ENCODE peak calls at places on chromosomes 6 and 20, in seven cellular contexts. One of them, this sample, is unnamed.

GRCh38 chr6:85594197-85594930 is 706 bp upstream of the SNX14 start:
- DNase-seq in activated naive CD4-positive, alpha-beta T cell treated with anti-CD3 and anti-CD28 coated beads, Interleukin-2, amount 50 U/mL, for 72 hours: no peak
- DNase-seq in nucleus accumbens: no peak
- DNase-seq in fibroblast of the aortic adventitia: peak
- DNase-seq in ELF-1: no peak
- DNase-seq in Peyer's patch: no peak
- DNase-seq in occipital lobe: no peak
- DNase-seq in this sample: no peak

GRCh38 chr20:34190679-34191090 is 50.5 kb upstream of the ASIP start:
- DNase-seq in activated naive CD4-positive, alpha-beta T cell treated with anti-CD3 and anti-CD28 coated beads, Interleukin-2, amount 50 U/mL, for 72 hours: no peak
- DNase-seq in nucleus accumbens: peak
- DNase-seq in fibroblast of the aortic adventitia: peak
- DNase-seq in ELF-1: peak
- DNase-seq in Peyer's patch: peak
- DNase-seq in occipital lobe: peak
- DNase-seq in this sample: peak

GRCh38 chr6:21590345-21590744 is 3.2 kb upstream of the SOX4 start:
- DNase-seq in activated naive CD4-positive, alpha-beta T cell treated with anti-CD3 and anti-CD28 coated beads, Interleukin-2, amount 50 U/mL, for 72 hours: no peak
- DNase-seq in nucleus accumbens: no peak
- DNase-seq in fibroblast of the aortic adventitia: peak
- DNase-seq in ELF-1: no peak
- DNase-seq in Peyer's patch: no peak
- DNase-seq in occipital lobe: no peak
- DNase-seq in this sample: no peak

GRCh38 chr20:19269737-19270325 is 57.4 kb downstream of the SLC24A3 start:
- DNase-seq in activated naive CD4-positive, alpha-beta T cell treated with anti-CD3 and anti-CD28 coated beads, Interleukin-2, amount 50 U/mL, for 72 hours: no peak
- DNase-seq in nucleus accumbens: no peak
- DNase-seq in fibroblast of the aortic adventitia: no peak
- DNase-seq in ELF-1: no peak
- DNase-seq in Peyer's patch: no peak
- DNase-seq in occipital lobe: no peak
- DNase-seq in this sample: no peak

GRCh38 chr20:46089076-46089337 is 755 bp downstream of the NCOA5 start:
- DNase-seq in activated naive CD4-positive, alpha-beta T cell treated with anti-CD3 and anti-CD28 coated beads, Interleukin-2, amount 50 U/mL, for 72 hours: no peak
- DNase-seq in nucleus accumbens: no peak
- DNase-seq in fibroblast of the aortic adventitia: no peak
- DNase-seq in ELF-1: no peak
- DNase-seq in Peyer's patch: no peak
- DNase-seq in occipital lobe: no peak
- DNase-seq in this sample: no peak

GRCh38 chr6:39049575-39050283 is 1.1 kb downstream of the GLP1R start:
- DNase-seq in activated naive CD4-positive, alpha-beta T cell treated with anti-CD3 and anti-CD28 coated beads, Interleukin-2, amount 50 U/mL, for 72 hours: no peak
- DNase-seq in nucleus accumbens: no peak
- DNase-seq in fibroblast of the aortic adventitia: no peak
- DNase-seq in ELF-1: no peak
- DNase-seq in Peyer's patch: no peak
- DNase-seq in occipital lobe: no peak
- DNase-seq in this sample: no peak

GRCh38 chr6:166877906-166878305 is 78.4 kb downstream of the RNASET2 start:
- DNase-seq in activated naive CD4-positive, alpha-beta T cell treated with anti-CD3 and anti-CD28 coated beads, Interleukin-2, amount 50 U/mL, for 72 hours: no peak
- DNase-seq in nucleus accumbens: no peak
- DNase-seq in fibroblast of the aortic adventitia: no peak
- DNase-seq in ELF-1: no peak
- DNase-seq in Peyer's patch: no peak
- DNase-seq in occipital lobe: no peak
- DNase-seq in this sample: no peak

GRCh38 chr6:162442675-162443074 is 284.9 kb downstream of the PRKN start:
- DNase-seq in activated naive CD4-positive, alpha-beta T cell treated with anti-CD3 and anti-CD28 coated beads, Interleukin-2, amount 50 U/mL, for 72 hours: no peak
- DNase-seq in nucleus accumbens: peak
- DNase-seq in fibroblast of the aortic adventitia: no peak
- DNase-seq in ELF-1: peak
- DNase-seq in Peyer's patch: no peak
- DNase-seq in occipital lobe: no peak
- DNase-seq in this sample: no peak

GRCh38 chr6:153816306-153816845 is 222.7 kb upstream of the OPRM1 start:
- DNase-seq in activated naive CD4-positive, alpha-beta T cell treated with anti-CD3 and anti-CD28 coated beads, Interleukin-2, amount 50 U/mL, for 72 hours: no peak
- DNase-seq in nucleus accumbens: no peak
- DNase-seq in fibroblast of the aortic adventitia: no peak
- DNase-seq in ELF-1: no peak
- DNase-seq in Peyer's patch: no peak
- DNase-seq in occipital lobe: no peak
- DNase-seq in this sample: no peak

GRCh38 chr20:44456611-44457010 is 19.1 kb upstream of the TTPAL start:
- DNase-seq in activated naive CD4-positive, alpha-beta T cell treated with anti-CD3 and anti-CD28 coated beads, Interleukin-2, amount 50 U/mL, for 72 hours: no peak
- DNase-seq in nucleus accumbens: no peak
- DNase-seq in fibroblast of the aortic adventitia: no peak
- DNase-seq in ELF-1: peak
- DNase-seq in Peyer's patch: no peak
- DNase-seq in occipital lobe: no peak
- DNase-seq in this sample: no peak

GRCh38 chr6:35920793-35921732 is at the start of gene SRPK1:
- DNase-seq in activated naive CD4-positive, alpha-beta T cell treated with anti-CD3 and anti-CD28 coated beads, Interleukin-2, amount 50 U/mL, for 72 hours: peak
- DNase-seq in nucleus accumbens: peak
- DNase-seq in fibroblast of the aortic adventitia: peak
- DNase-seq in ELF-1: peak
- DNase-seq in Peyer's patch: peak
- DNase-seq in occipital lobe: peak
- DNase-seq in this sample: peak

GRCh38 chr20:48064929-48065328 is 279.6 kb upstream of the SULF2 start:
- DNase-seq in activated naive CD4-positive, alpha-beta T cell treated with anti-CD3 and anti-CD28 coated beads, Interleukin-2, amount 50 U/mL, for 72 hours: no peak
- DNase-seq in nucleus accumbens: no peak
- DNase-seq in fibroblast of the aortic adventitia: peak
- DNase-seq in ELF-1: no peak
- DNase-seq in Peyer's patch: no peak
- DNase-seq in occipital lobe: no peak
- DNase-seq in this sample: no peak

GRCh38 chr6:152572395-152573061 is 64.6 kb downstream of the SYNE1 start:
- DNase-seq in activated naive CD4-positive, alpha-beta T cell treated with anti-CD3 and anti-CD28 coated beads, Interleukin-2, amount 50 U/mL, for 72 hours: no peak
- DNase-seq in nucleus accumbens: no peak
- DNase-seq in fibroblast of the aortic adventitia: no peak
- DNase-seq in ELF-1: peak
- DNase-seq in Peyer's patch: no peak
- DNase-seq in occipital lobe: no peak
- DNase-seq in this sample: no peak

GRCh38 chr20:37308098-37309050 is 18.9 kb downstream of the MANBAL start:
- DNase-seq in activated naive CD4-positive, alpha-beta T cell treated with anti-CD3 and anti-CD28 coated beads, Interleukin-2, amount 50 U/mL, for 72 hours: peak
- DNase-seq in nucleus accumbens: peak
- DNase-seq in fibroblast of the aortic adventitia: no peak
- DNase-seq in ELF-1: no peak
- DNase-seq in Peyer's patch: no peak
- DNase-seq in occipital lobe: no peak
- DNase-seq in this sample: no peak

GRCh38 chr20:37640600-37641561 is 52.9 kb upstream of the CTNNBL1 start:
- DNase-seq in activated naive CD4-positive, alpha-beta T cell treated with anti-CD3 and anti-CD28 coated beads, Interleukin-2, amount 50 U/mL, for 72 hours: no peak
- DNase-seq in nucleus accumbens: no peak
- DNase-seq in fibroblast of the aortic adventitia: peak
- DNase-seq in ELF-1: no peak
- DNase-seq in Peyer's patch: no peak
- DNase-seq in occipital lobe: no peak
- DNase-seq in this sample: no peak

GRCh38 chr6:169940554-169941290 is 189.3 kb downstream of the ERMARD start:
- DNase-seq in activated naive CD4-positive, alpha-beta T cell treated with anti-CD3 and anti-CD28 coated beads, Interleukin-2, amount 50 U/mL, for 72 hours: no peak
- DNase-seq in nucleus accumbens: no peak
- DNase-seq in fibroblast of the aortic adventitia: no peak
- DNase-seq in ELF-1: peak
- DNase-seq in Peyer's patch: no peak
- DNase-seq in occipital lobe: no peak
- DNase-seq in this sample: no peak

GRCh38 chr20:15455279-15455678 is 1117.9 kb upstream of the FLRT3 start:
- DNase-seq in activated naive CD4-positive, alpha-beta T cell treated with anti-CD3 and anti-CD28 coated beads, Interleukin-2, amount 50 U/mL, for 72 hours: no peak
- DNase-seq in nucleus accumbens: no peak
- DNase-seq in fibroblast of the aortic adventitia: no peak
- DNase-seq in ELF-1: no peak
- DNase-seq in Peyer's patch: no peak
- DNase-seq in occipital lobe: no peak
- DNase-seq in this sample: no peak

GRCh38 chr6:114390176-114390575 is 47.4 kb upstream of the HS3ST5 start:
- DNase-seq in activated naive CD4-positive, alpha-beta T cell treated with anti-CD3 and anti-CD28 coated beads, Interleukin-2, amount 50 U/mL, for 72 hours: no peak
- DNase-seq in nucleus accumbens: no peak
- DNase-seq in fibroblast of the aortic adventitia: no peak
- DNase-seq in ELF-1: no peak
- DNase-seq in Peyer's patch: no peak
- DNase-seq in occipital lobe: no peak
- DNase-seq in this sample: no peak

GRCh38 chr6:30821862-30822784 is 62.2 kb upstream of the DDR1 start:
- DNase-seq in activated naive CD4-positive, alpha-beta T cell treated with anti-CD3 and anti-CD28 coated beads, Interleukin-2, amount 50 U/mL, for 72 hours: no peak
- DNase-seq in nucleus accumbens: no peak
- DNase-seq in fibroblast of the aortic adventitia: peak
- DNase-seq in ELF-1: no peak
- DNase-seq in Peyer's patch: no peak
- DNase-seq in occipital lobe: no peak
- DNase-seq in this sample: no peak

GRCh38 chr20:20303742-20304141 is 64.2 kb upstream of the INSM1 start:
- DNase-seq in activated naive CD4-positive, alpha-beta T cell treated with anti-CD3 and anti-CD28 coated beads, Interleukin-2, amount 50 U/mL, for 72 hours: no peak
- DNase-seq in nucleus accumbens: no peak
- DNase-seq in fibroblast of the aortic adventitia: no peak
- DNase-seq in ELF-1: no peak
- DNase-seq in Peyer's patch: peak
- DNase-seq in occipital lobe: no peak
- DNase-seq in this sample: no peak

GRCh38 chr6:112231609-112232060 is 22.7 kb downstream of the LAMA4 start:
- DNase-seq in activated naive CD4-positive, alpha-beta T cell treated with anti-CD3 and anti-CD28 coated beads, Interleukin-2, amount 50 U/mL, for 72 hours: no peak
- DNase-seq in nucleus accumbens: no peak
- DNase-seq in fibroblast of the aortic adventitia: peak
- DNase-seq in ELF-1: no peak
- DNase-seq in Peyer's patch: no peak
- DNase-seq in occipital lobe: no peak
- DNase-seq in this sample: no peak

GRCh38 chr20:49582413-49583334 is 14.7 kb upstream of the PTGIS start:
- DNase-seq in activated naive CD4-positive, alpha-beta T cell treated with anti-CD3 and anti-CD28 coated beads, Interleukin-2, amount 50 U/mL, for 72 hours: no peak
- DNase-seq in nucleus accumbens: no peak
- DNase-seq in fibroblast of the aortic adventitia: no peak
- DNase-seq in ELF-1: no peak
- DNase-seq in Peyer's patch: no peak
- DNase-seq in occipital lobe: no peak
- DNase-seq in this sample: no peak

GRCh38 chr6:82179415-82179814 is 68.1 kb downstream of the IBTK start:
- DNase-seq in activated naive CD4-positive, alpha-beta T cell treated with anti-CD3 and anti-CD28 coated beads, Interleukin-2, amount 50 U/mL, for 72 hours: no peak
- DNase-seq in nucleus accumbens: no peak
- DNase-seq in fibroblast of the aortic adventitia: no peak
- DNase-seq in ELF-1: no peak
- DNase-seq in Peyer's patch: no peak
- DNase-seq in occipital lobe: no peak
- DNase-seq in this sample: no peak

GRCh38 chr6:124080483-124080882 is 276.8 kb downstream of the NKAIN2 start:
- DNase-seq in activated naive CD4-positive, alpha-beta T cell treated with anti-CD3 and anti-CD28 coated beads, Interleukin-2, amount 50 U/mL, for 72 hours: no peak
- DNase-seq in nucleus accumbens: no peak
- DNase-seq in fibroblast of the aortic adventitia: no peak
- DNase-seq in ELF-1: no peak
- DNase-seq in Peyer's patch: no peak
- DNase-seq in occipital lobe: no peak
- DNase-seq in this sample: no peak

GRCh38 chr6:48111575-48111974 is 578 bp upstream of the PTCHD4 start:
- DNase-seq in activated naive CD4-positive, alpha-beta T cell treated with anti-CD3 and anti-CD28 coated beads, Interleukin-2, amount 50 U/mL, for 72 hours: no peak
- DNase-seq in nucleus accumbens: no peak
- DNase-seq in fibroblast of the aortic adventitia: no peak
- DNase-seq in ELF-1: no peak
- DNase-seq in Peyer's patch: no peak
- DNase-seq in occipital lobe: no peak
- DNase-seq in this sample: no peak

GRCh38 chr6:45445749-45446454 is 68.2 kb upstream of the SUPT3H start:
- DNase-seq in activated naive CD4-positive, alpha-beta T cell treated with anti-CD3 and anti-CD28 coated beads, Interleukin-2, amount 50 U/mL, for 72 hours: no peak
- DNase-seq in nucleus accumbens: peak
- DNase-seq in fibroblast of the aortic adventitia: peak
- DNase-seq in ELF-1: peak
- DNase-seq in Peyer's patch: peak
- DNase-seq in occipital lobe: no peak
- DNase-seq in this sample: peak

GRCh38 chr6:72524011-72524645 is 97.7 kb upstream of the KCNQ5 start:
- DNase-seq in activated naive CD4-positive, alpha-beta T cell treated with anti-CD3 and anti-CD28 coated beads, Interleukin-2, amount 50 U/mL, for 72 hours: no peak
- DNase-seq in nucleus accumbens: peak
- DNase-seq in fibroblast of the aortic adventitia: no peak
- DNase-seq in ELF-1: no peak
- DNase-seq in Peyer's patch: no peak
- DNase-seq in occipital lobe: peak
- DNase-seq in this sample: no peak

GRCh38 chr6:90227165-90227564 is 69.5 kb downstream of the BACH2 start:
- DNase-seq in activated naive CD4-positive, alpha-beta T cell treated with anti-CD3 and anti-CD28 coated beads, Interleukin-2, amount 50 U/mL, for 72 hours: no peak
- DNase-seq in nucleus accumbens: no peak
- DNase-seq in fibroblast of the aortic adventitia: no peak
- DNase-seq in ELF-1: no peak
- DNase-seq in Peyer's patch: no peak
- DNase-seq in occipital lobe: no peak
- DNase-seq in this sample: no peak

This sample was measured in amygdala.